ENCODE peak calls at places on chromosomes 12 and 14, in seven cellular contexts. One of them, this sample, is unnamed.

GRCh38 chr14:34043627-34044372 is 92.9 kb upstream of the EGLN3 start:
- DNase-seq in cardiac fibroblast: no peak
- DNase-seq in stimulated activated naive B cell treated with anti-CD40 and anti-IgM and Interleukin-4, amounts not matched to agents 10 μg/mL and 1 μg/mL and 100 μg/mL, for 72 hours: peak; percentile 22
- DNase-seq in HS-27A: no peak
- DNase-seq in activated CD8-positive, alpha-beta T cell treated with anti-CD3 and anti-CD28 coated beads for 36 hours: peak; percentile 95
- DNase-seq in CD14-positive monocyte: no peak
- DNase-seq in stimulated activated CD4-positive, alpha-beta T cell treated with anti-CD3 and anti-CD28 coated beads, Interleukin-2, amount 100 ng/mL, for 24 hours: peak; percentile 70
- DNase-seq in this sample: no peak

GRCh38 chr14:104110491-104111209 is 25.1 kb downstream of the ASPG start:
- DNase-seq in cardiac fibroblast: no peak
- DNase-seq in stimulated activated naive B cell treated with anti-CD40 and anti-IgM and Interleukin-4, amounts not matched to agents 10 μg/mL and 1 μg/mL and 100 μg/mL, for 72 hours: no peak
- DNase-seq in HS-27A: no peak
- DNase-seq in activated CD8-positive, alpha-beta T cell treated with anti-CD3 and anti-CD28 coated beads for 36 hours: no peak
- DNase-seq in CD14-positive monocyte: no peak
- DNase-seq in stimulated activated CD4-positive, alpha-beta T cell treated with anti-CD3 and anti-CD28 coated beads, Interleukin-2, amount 100 ng/mL, for 24 hours: no peak
- DNase-seq in this sample: peak; percentile 22

GRCh38 chr12:82176016-82176415 is 182.2 kb downstream of the CCDC59 start:
- DNase-seq in cardiac fibroblast: no peak
- DNase-seq in stimulated activated naive B cell treated with anti-CD40 and anti-IgM and Interleukin-4, amounts not matched to agents 10 μg/mL and 1 μg/mL and 100 μg/mL, for 72 hours: no peak
- DNase-seq in HS-27A: no peak
- DNase-seq in activated CD8-positive, alpha-beta T cell treated with anti-CD3 and anti-CD28 coated beads for 36 hours: no peak
- DNase-seq in CD14-positive monocyte: no peak
- DNase-seq in stimulated activated CD4-positive, alpha-beta T cell treated with anti-CD3 and anti-CD28 coated beads, Interleukin-2, amount 100 ng/mL, for 24 hours: no peak
- DNase-seq in this sample: no peak

GRCh38 chr14:102050026-102050405 is 36.8 kb downstream of the HSP90AA1 start:
- DNase-seq in cardiac fibroblast: no peak
- DNase-seq in stimulated activated naive B cell treated with anti-CD40 and anti-IgM and Interleukin-4, amounts not matched to agents 10 μg/mL and 1 μg/mL and 100 μg/mL, for 72 hours: no peak
- DNase-seq in HS-27A: no peak
- DNase-seq in activated CD8-positive, alpha-beta T cell treated with anti-CD3 and anti-CD28 coated beads for 36 hours: no peak
- DNase-seq in CD14-positive monocyte: no peak
- DNase-seq in stimulated activated CD4-positive, alpha-beta T cell treated with anti-CD3 and anti-CD28 coated beads, Interleukin-2, amount 100 ng/mL, for 24 hours: no peak
- DNase-seq in this sample: no peak

GRCh38 chr12:76226397-76226796 is 121.8 kb downstream of the BBS10 start:
- DNase-seq in cardiac fibroblast: peak; percentile 85
- DNase-seq in stimulated activated naive B cell treated with anti-CD40 and anti-IgM and Interleukin-4, amounts not matched to agents 10 μg/mL and 1 μg/mL and 100 μg/mL, for 72 hours: no peak
- DNase-seq in HS-27A: no peak
- DNase-seq in activated CD8-positive, alpha-beta T cell treated with anti-CD3 and anti-CD28 coated beads for 36 hours: no peak
- DNase-seq in CD14-positive monocyte: no peak
- DNase-seq in stimulated activated CD4-positive, alpha-beta T cell treated with anti-CD3 and anti-CD28 coated beads, Interleukin-2, amount 100 ng/mL, for 24 hours: no peak
- DNase-seq in this sample: no peak

GRCh38 chr12:28460420-28461130 is 270.3 kb downstream of the CCDC91 start:
- DNase-seq in cardiac fibroblast: no peak
- DNase-seq in stimulated activated naive B cell treated with anti-CD40 and anti-IgM and Interleukin-4, amounts not matched to agents 10 μg/mL and 1 μg/mL and 100 μg/mL, for 72 hours: no peak
- DNase-seq in HS-27A: no peak
- DNase-seq in activated CD8-positive, alpha-beta T cell treated with anti-CD3 and anti-CD28 coated beads for 36 hours: no peak
- DNase-seq in CD14-positive monocyte: no peak
- DNase-seq in stimulated activated CD4-positive, alpha-beta T cell treated with anti-CD3 and anti-CD28 coated beads, Interleukin-2, amount 100 ng/mL, for 24 hours: no peak
- DNase-seq in this sample: no peak

GRCh38 chr14:68229423-68229831 is 409.8 kb downstream of the RAD51B start:
- DNase-seq in cardiac fibroblast: no peak
- DNase-seq in stimulated activated naive B cell treated with anti-CD40 and anti-IgM and Interleukin-4, amounts not matched to agents 10 μg/mL and 1 μg/mL and 100 μg/mL, for 72 hours: no peak
- DNase-seq in HS-27A: no peak
- DNase-seq in activated CD8-positive, alpha-beta T cell treated with anti-CD3 and anti-CD28 coated beads for 36 hours: no peak
- DNase-seq in CD14-positive monocyte: no peak
- DNase-seq in stimulated activated CD4-positive, alpha-beta T cell treated with anti-CD3 and anti-CD28 coated beads, Interleukin-2, amount 100 ng/mL, for 24 hours: no peak
- DNase-seq in this sample: no peak

GRCh38 chr12:67701121-67701520 is 52.6 kb downstream of the DYRK2 start:
- DNase-seq in cardiac fibroblast: no peak
- DNase-seq in stimulated activated naive B cell treated with anti-CD40 and anti-IgM and Interleukin-4, amounts not matched to agents 10 μg/mL and 1 μg/mL and 100 μg/mL, for 72 hours: no peak
- DNase-seq in HS-27A: no peak
- DNase-seq in activated CD8-positive, alpha-beta T cell treated with anti-CD3 and anti-CD28 coated beads for 36 hours: no peak
- DNase-seq in CD14-positive monocyte: no peak
- DNase-seq in stimulated activated CD4-positive, alpha-beta T cell treated with anti-CD3 and anti-CD28 coated beads, Interleukin-2, amount 100 ng/mL, for 24 hours: no peak
- DNase-seq in this sample: no peak

GRCh38 chr12:94595152-94595551 is 55.2 kb downstream of the TMCC3 start:
- DNase-seq in cardiac fibroblast: no peak
- DNase-seq in stimulated activated naive B cell treated with anti-CD40 and anti-IgM and Interleukin-4, amounts not matched to agents 10 μg/mL and 1 μg/mL and 100 μg/mL, for 72 hours: no peak
- DNase-seq in HS-27A: no peak
- DNase-seq in activated CD8-positive, alpha-beta T cell treated with anti-CD3 and anti-CD28 coated beads for 36 hours: no peak
- DNase-seq in CD14-positive monocyte: no peak
- DNase-seq in stimulated activated CD4-positive, alpha-beta T cell treated with anti-CD3 and anti-CD28 coated beads, Interleukin-2, amount 100 ng/mL, for 24 hours: no peak
- DNase-seq in this sample: no peak

GRCh38 chr12:2481951-2482350 is 312.8 kb upstream of the FKBP4 start:
- DNase-seq in cardiac fibroblast: no peak
- DNase-seq in stimulated activated naive B cell treated with anti-CD40 and anti-IgM and Interleukin-4, amounts not matched to agents 10 μg/mL and 1 μg/mL and 100 μg/mL, for 72 hours: no peak
- DNase-seq in HS-27A: no peak
- DNase-seq in activated CD8-positive, alpha-beta T cell treated with anti-CD3 and anti-CD28 coated beads for 36 hours: no peak
- DNase-seq in CD14-positive monocyte: no peak
- DNase-seq in stimulated activated CD4-positive, alpha-beta T cell treated with anti-CD3 and anti-CD28 coated beads, Interleukin-2, amount 100 ng/mL, for 24 hours: no peak
- DNase-seq in this sample: no peak

GRCh38 chr12:25591132-25591531 is 38.0 kb upstream of the LMNTD1 start:
- DNase-seq in cardiac fibroblast: peak; percentile 16
- DNase-seq in stimulated activated naive B cell treated with anti-CD40 and anti-IgM and Interleukin-4, amounts not matched to agents 10 μg/mL and 1 μg/mL and 100 μg/mL, for 72 hours: no peak
- DNase-seq in HS-27A: no peak
- DNase-seq in activated CD8-positive, alpha-beta T cell treated with anti-CD3 and anti-CD28 coated beads for 36 hours: no peak
- DNase-seq in CD14-positive monocyte: no peak
- DNase-seq in stimulated activated CD4-positive, alpha-beta T cell treated with anti-CD3 and anti-CD28 coated beads, Interleukin-2, amount 100 ng/mL, for 24 hours: no peak
- DNase-seq in this sample: peak; percentile 21

GRCh38 chr12:126418357-126418756 is 1353.1 kb downstream of the AACS start:
- DNase-seq in cardiac fibroblast: no peak
- DNase-seq in stimulated activated naive B cell treated with anti-CD40 and anti-IgM and Interleukin-4, amounts not matched to agents 10 μg/mL and 1 μg/mL and 100 μg/mL, for 72 hours: no peak
- DNase-seq in HS-27A: no peak
- DNase-seq in activated CD8-positive, alpha-beta T cell treated with anti-CD3 and anti-CD28 coated beads for 36 hours: no peak
- DNase-seq in CD14-positive monocyte: no peak
- DNase-seq in stimulated activated CD4-positive, alpha-beta T cell treated with anti-CD3 and anti-CD28 coated beads, Interleukin-2, amount 100 ng/mL, for 24 hours: no peak
- DNase-seq in this sample: no peak

GRCh38 chr12:85424581-85425348 is 144.7 kb downstream of the ALX1 start:
- DNase-seq in cardiac fibroblast: peak; percentile 36
- DNase-seq in stimulated activated naive B cell treated with anti-CD40 and anti-IgM and Interleukin-4, amounts not matched to agents 10 μg/mL and 1 μg/mL and 100 μg/mL, for 72 hours: no peak
- DNase-seq in HS-27A: no peak
- DNase-seq in activated CD8-positive, alpha-beta T cell treated with anti-CD3 and anti-CD28 coated beads for 36 hours: peak; percentile 57
- DNase-seq in CD14-positive monocyte: no peak
- DNase-seq in stimulated activated CD4-positive, alpha-beta T cell treated with anti-CD3 and anti-CD28 coated beads, Interleukin-2, amount 100 ng/mL, for 24 hours: peak; percentile 13
- DNase-seq in this sample: peak; percentile 50

GRCh38 chr14:89013698-89014569 is 189.5 kb downstream of the TTC8 start:
- DNase-seq in cardiac fibroblast: no peak
- DNase-seq in stimulated activated naive B cell treated with anti-CD40 and anti-IgM and Interleukin-4, amounts not matched to agents 10 μg/mL and 1 μg/mL and 100 μg/mL, for 72 hours: no peak
- DNase-seq in HS-27A: no peak
- DNase-seq in activated CD8-positive, alpha-beta T cell treated with anti-CD3 and anti-CD28 coated beads for 36 hours: no peak
- DNase-seq in CD14-positive monocyte: no peak
- DNase-seq in stimulated activated CD4-positive, alpha-beta T cell treated with anti-CD3 and anti-CD28 coated beads, Interleukin-2, amount 100 ng/mL, for 24 hours: no peak
- DNase-seq in this sample: no peak

GRCh38 chr12:131829351-131829794 is 1.2 kb downstream of the MMP17 start:
- DNase-seq in cardiac fibroblast: peak; percentile 35
- DNase-seq in stimulated activated naive B cell treated with anti-CD40 and anti-IgM and Interleukin-4, amounts not matched to agents 10 μg/mL and 1 μg/mL and 100 μg/mL, for 72 hours: no peak
- DNase-seq in HS-27A: no peak
- DNase-seq in activated CD8-positive, alpha-beta T cell treated with anti-CD3 and anti-CD28 coated beads for 36 hours: no peak
- DNase-seq in CD14-positive monocyte: no peak
- DNase-seq in stimulated activated CD4-positive, alpha-beta T cell treated with anti-CD3 and anti-CD28 coated beads, Interleukin-2, amount 100 ng/mL, for 24 hours: no peak
- DNase-seq in this sample: peak; percentile 30

GRCh38 chr14:80388980-80389711 is 177.8 kb upstream of the DIO2 start:
- DNase-seq in cardiac fibroblast: peak; percentile 75
- DNase-seq in stimulated activated naive B cell treated with anti-CD40 and anti-IgM and Interleukin-4, amounts not matched to agents 10 μg/mL and 1 μg/mL and 100 μg/mL, for 72 hours: no peak
- DNase-seq in HS-27A: peak; percentile 84
- DNase-seq in activated CD8-positive, alpha-beta T cell treated with anti-CD3 and anti-CD28 coated beads for 36 hours: no peak
- DNase-seq in CD14-positive monocyte: no peak
- DNase-seq in stimulated activated CD4-positive, alpha-beta T cell treated with anti-CD3 and anti-CD28 coated beads, Interleukin-2, amount 100 ng/mL, for 24 hours: no peak
- DNase-seq in this sample: no peak

GRCh38 chr12:56518570-56518969 is 3.0 kb upstream of the RBMS2 start:
- DNase-seq in cardiac fibroblast: peak; percentile 30
- DNase-seq in stimulated activated naive B cell treated with anti-CD40 and anti-IgM and Interleukin-4, amounts not matched to agents 10 μg/mL and 1 μg/mL and 100 μg/mL, for 72 hours: no peak
- DNase-seq in HS-27A: no peak
- DNase-seq in activated CD8-positive, alpha-beta T cell treated with anti-CD3 and anti-CD28 coated beads for 36 hours: no peak
- DNase-seq in CD14-positive monocyte: no peak
- DNase-seq in stimulated activated CD4-positive, alpha-beta T cell treated with anti-CD3 and anti-CD28 coated beads, Interleukin-2, amount 100 ng/mL, for 24 hours: no peak
- DNase-seq in this sample: no peak

GRCh38 chr12:96368233-96368632 is 32.0 kb downstream of the CDK17 start:
- DNase-seq in cardiac fibroblast: peak; percentile 44
- DNase-seq in stimulated activated naive B cell treated with anti-CD40 and anti-IgM and Interleukin-4, amounts not matched to agents 10 μg/mL and 1 μg/mL and 100 μg/mL, for 72 hours: no peak
- DNase-seq in HS-27A: no peak
- DNase-seq in activated CD8-positive, alpha-beta T cell treated with anti-CD3 and anti-CD28 coated beads for 36 hours: no peak
- DNase-seq in CD14-positive monocyte: no peak
- DNase-seq in stimulated activated CD4-positive, alpha-beta T cell treated with anti-CD3 and anti-CD28 coated beads, Interleukin-2, amount 100 ng/mL, for 24 hours: no peak
- DNase-seq in this sample: peak; percentile 22